ENCODE peak calls at places on chromosomes 16 and 17, in nine cellular contexts. T is thoracic aorta; B is GM20000; W is CD8-positive, alpha-beta T cell; O is glutamatergic neuron; U is IMR-90; S is A549; L is choroid plexus epithelial cell; Y is osteocyte. G is an unnamed sample.

GRCh38 chr16:50208460-50208931 is 55.4 kb downstream of the TENT4B start:
- DNase-seq in T (no peak), B (no peak), W (no peak), O (no peak), U (peak), S (no peak), L (peak), Y (no peak), G (no peak)

GRCh38 chr17:43118679-43119615 is 6.2 kb downstream of the BRCA1 start:
- DNase-seq in T (no peak), B (no peak), W (no peak), O (no peak), U (peak), S (no peak), L (peak), Y (peak), G (no peak)

GRCh38 chr17:3532859-3533142 is 24.8 kb downstream of the TRPV3 start:
- DNase-seq in T (no peak), B (no peak), W (no peak), O (no peak), U (no peak), S (no peak), L (no peak), Y (no peak), G (no peak)

GRCh38 chr16:50841081-50841886 is 99.4 kb downstream of the CYLD start:
- DNase-seq in T (no peak), B (no peak), W (peak), O (no peak), U (no peak), S (no peak), L (peak), Y (peak), G (no peak)

GRCh38 chr16:49443576-49443975 is 70.0 kb downstream of the C16orf78 start:
- DNase-seq in T (no peak), B (no peak), W (no peak), O (peak), U (no peak), S (no peak), L (no peak), Y (no peak), G (no peak)

GRCh38 chr17:1095093-1095852 is 84.5 kb downstream of the ABR start:
- DNase-seq in T (no peak), B (no peak), W (no peak), O (no peak), U (no peak), S (no peak), L (no peak), Y (no peak), G (no peak)

GRCh38 chr16:1122031-1122765 is 26.2 kb upstream of the C1QTNF8 start:
- DNase-seq in T (no peak), B (no peak), W (no peak), O (no peak), U (no peak), S (no peak), L (no peak), Y (no peak), G (no peak)

GRCh38 chr16:75424096-75424762 is 9.1 kb downstream of the CFDP1 start:
- DNase-seq in T (no peak), B (no peak), W (no peak), O (no peak), U (no peak), S (no peak), L (no peak), Y (no peak), G (no peak)

GRCh38 chr16:62794724-62795123 is 758.5 kb upstream of the CDH8 start:
- DNase-seq in T (no peak), B (no peak), W (no peak), O (no peak), U (no peak), S (no peak), L (no peak), Y (no peak), G (no peak)

GRCh38 chr17:18235743-18236256 is 10.4 kb downstream of the LLGL1 start:
- DNase-seq in T (no peak), B (no peak), W (no peak), O (no peak), U (peak), S (no peak), L (peak), Y (peak), G (no peak)

GRCh38 chr16:48054881-48055601 is 100.8 kb downstream of the ABCC12 start:
- DNase-seq in T (no peak), B (peak), W (no peak), O (peak), U (peak), S (peak), L (peak), Y (no peak), G (no peak)

GRCh38 chr16:31023252-31023602 is 10.1 kb upstream of the STX4 start:
- DNase-seq in T (no peak), B (no peak), W (no peak), O (no peak), U (no peak), S (no peak), L (no peak), Y (no peak), G (no peak)

GRCh38 chr17:78806451-78806850 is 24.4 kb upstream of the CYTH1 start:
- DNase-seq in T (no peak), B (no peak), W (peak), O (no peak), U (no peak), S (peak), L (no peak), Y (no peak), G (no peak)

GRCh38 chr16:2749936-2750335 is 2.5 kb upstream of the SRRM2 start:
- DNase-seq in T (no peak), B (no peak), W (no peak), O (no peak), U (no peak), S (no peak), L (no peak), Y (no peak), G (no peak)

GRCh38 chr16:56336071-56336688 is 89.2 kb downstream of the AMFR start:
- DNase-seq in T (no peak), B (no peak), W (no peak), O (no peak), U (no peak), S (no peak), L (peak), Y (no peak), G (no peak)

GRCh38 chr17:35315283-35315682 is 58.1 kb downstream of the SLFN11 start:
- DNase-seq in T (no peak), B (no peak), W (no peak), O (no peak), U (peak), S (no peak), L (peak), Y (no peak), G (no peak)

GRCh38 chr16:56729351-56729735 is 586 bp upstream of the NUP93 start:
- DNase-seq in T (no peak), B (no peak), W (no peak), O (no peak), U (no peak), S (no peak), L (no peak), Y (peak), G (no peak)

GRCh38 chr17:3574231-3574630 is 16.6 kb upstream of the TRPV3 start:
- DNase-seq in T (no peak), B (no peak), W (no peak), O (no peak), U (no peak), S (no peak), L (no peak), Y (no peak), G (no peak)

GRCh38 chr16:48499822-48500440 is 110.0 kb downstream of the N4BP1 start:
- DNase-seq in T (no peak), B (no peak), W (no peak), O (no peak), U (peak), S (no peak), L (peak), Y (no peak), G (no peak)

GRCh38 chr17:48596000-48596734 is 2.6 kb upstream of the HOXB5 start:
- DNase-seq in T (no peak), B (no peak), W (no peak), O (no peak), U (peak), S (no peak), L (no peak), Y (no peak), G (no peak)

GRCh38 chr16:65176603-65177002 is 54.7 kb upstream of the CDH11 start:
- DNase-seq in T (no peak), B (no peak), W (no peak), O (no peak), U (peak), S (no peak), L (peak), Y (no peak), G (no peak)

GRCh38 chr17:17151055-17151454 is 55.1 kb downstream of the PLD6 start:
- DNase-seq in T (no peak), B (no peak), W (no peak), O (no peak), U (peak), S (peak), L (peak), Y (no peak), G (no peak)

GRCh38 chr16:769934-770333 is 9.4 kb downstream of the MSLN start:
- DNase-seq in T (no peak), B (no peak), W (no peak), O (no peak), U (no peak), S (no peak), L (no peak), Y (no peak), G (no peak)

GRCh38 chr16:76535-77272 is 1.3 kb upstream of the MPG start:
- DNase-seq in T (peak), B (peak), W (no peak), O (no peak), U (peak), S (peak), L (peak), Y (no peak), G (no peak)

GRCh38 chr16:24344791-24345190 is 88.7 kb downstream of the CACNG3 start:
- DNase-seq in T (no peak), B (no peak), W (no peak), O (no peak), U (no peak), S (no peak), L (no peak), Y (no peak), G (no peak)

GRCh38 chr17:81398170-81398854 is 3.1 kb downstream of the BAHCC1 start:
- DNase-seq in T (no peak), B (no peak), W (no peak), O (peak), U (peak), S (peak), L (peak), Y (no peak), G (no peak)

GRCh38 chr16:77571463-77571862 is 136.6 kb upstream of the ADAMTS18 start:
- DNase-seq in T (no peak), B (no peak), W (no peak), O (no peak), U (no peak), S (no peak), L (no peak), Y (no peak), G (no peak)

GRCh38 chr16:3879887-3880564 is 487 bp downstream of the CREBBP start:
- DNase-seq in T (no peak), B (peak), W (peak), O (peak), U (peak), S (peak), L (peak), Y (peak), G (peak)
- TF ChIP-seq CTCF in T (no peak), B (peak), W (no peak), O (no peak), U (peak), S (peak), L (peak), Y (peak), G (no peak)

GRCh38 chr17:39151680-39152058 is 232 bp upstream of the PLXDC1 start:
- DNase-seq in T (no peak), B (no peak), W (peak), O (no peak), U (no peak), S (no peak), L (no peak), Y (no peak), G (no peak)

GRCh38 chr17:39150795-39151679 is at the start of gene PLXDC1:
- DNase-seq in T (no peak), B (no peak), W (no peak), O (no peak), U (no peak), S (no peak), L (no peak), Y (no peak), G (no peak)

GRCh38 chr17:39152134-39152884 is 872 bp upstream of the PLXDC1 start:
- DNase-seq in T (no peak), B (no peak), W (peak), O (no peak), U (no peak), S (peak), L (no peak), Y (no peak), G (no peak)

GRCh38 chr17:39155654-39156053 is 4.2 kb upstream of the PLXDC1 start:
- DNase-seq in T (no peak), B (no peak), W (no peak), O (no peak), U (no peak), S (no peak), L (no peak), Y (no peak), G (no peak)

GRCh38 chr17:39153541-39154111 is 2.2 kb upstream of the PLXDC1 start:
- DNase-seq in T (peak), B (peak), W (peak), O (peak), U (peak), S (peak), L (peak), Y (peak), G (peak)
- TF ChIP-seq CTCF in T (no peak), B (no peak), W (no peak), O (no peak), U (peak), S (no peak), L (peak), Y (peak), G (peak)

DNA sequence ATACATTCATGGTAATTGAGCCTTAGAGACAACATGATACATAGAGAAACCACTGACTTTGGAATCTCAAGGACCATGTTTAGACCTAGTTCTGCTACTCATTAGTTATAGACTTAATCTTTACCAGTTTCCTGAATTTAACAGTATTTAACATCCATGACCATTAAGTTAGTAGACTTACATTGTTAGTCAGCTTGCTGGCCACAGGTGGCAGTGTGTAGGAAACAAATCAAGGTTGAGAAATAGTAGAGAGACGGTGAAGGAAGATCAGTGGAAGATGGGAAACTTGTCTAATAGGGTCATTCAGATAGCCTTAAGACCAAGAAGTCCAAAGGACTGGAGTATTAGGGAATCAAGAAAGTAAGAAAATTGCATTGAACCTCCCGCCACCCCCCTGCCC is 31.0 kb downstream of the OMG start:
- DNase-seq in T (no peak), B (no peak), W (peak), O (no peak), U (no peak), S (no peak), L (peak), Y (no peak), G (no peak)
- TF ChIP-seq CTCF in T (no peak), B (peak), W (peak), O (no peak), U (no peak), S (peak), L (peak), Y (peak), G (no peak)

GRCh38 chr16:58301052-58301451 is 6.2 kb upstream of the PRSS54 start:
- DNase-seq in T (no peak), B (no peak), W (no peak), O (no peak), U (no peak), S (no peak), L (no peak), Y (no peak), G (no peak)

DNA sequence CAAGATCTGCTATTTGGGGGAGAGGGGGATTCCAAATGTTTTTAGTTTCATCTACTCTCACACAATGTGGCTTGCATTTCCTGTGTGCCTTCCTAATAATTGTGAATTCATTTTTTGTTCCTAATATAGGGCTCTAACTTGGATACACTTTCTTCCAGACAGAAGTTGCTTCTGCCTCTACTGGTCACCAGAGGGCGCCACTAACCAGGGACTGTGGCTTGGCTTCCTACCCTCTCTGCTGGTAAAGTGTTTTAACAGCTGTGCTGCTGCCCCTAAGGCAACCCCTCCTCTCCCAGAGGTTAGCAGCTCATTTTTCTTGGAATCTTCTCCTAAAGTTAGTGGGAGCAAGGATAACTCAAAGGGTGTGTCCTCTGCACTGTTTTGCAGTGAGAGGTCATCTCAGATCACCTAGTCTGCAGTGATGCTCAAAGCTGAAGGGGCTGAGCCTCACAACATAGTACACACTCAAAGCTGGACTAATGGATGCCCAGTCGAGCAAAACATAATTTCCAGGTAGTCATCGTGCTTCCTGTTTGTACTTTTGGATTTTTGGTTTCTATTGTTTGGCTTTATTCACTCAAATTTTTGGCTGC is 5.0 kb upstream of the PRSS54 start:
- DNase-seq in T (no peak), B (no peak), W (no peak), O (peak), U (peak), S (no peak), L (peak), Y (no peak), G (no peak)
- TF ChIP-seq CTCF in T (no peak), B (no peak), W (peak), O (peak), U (peak), S (peak), L (peak), Y (peak), G (no peak)